ENCODE peak calls at places on chromosomes 13 and 19, in five cellular contexts. A is aorta, F is IMR-90, U is cardiac fibroblast, O is non-pigmented ciliary epithelial cell. Z is an unnamed sample.

GRCh38 chr19:676343-677105 is at the start of gene FSTL3:
- DNase-seq in A (peak), F (no peak), U (peak), O (no peak), Z (peak)

GRCh38 chr19:44207126-44207803 is 5.1 kb upstream of the ZNF227 start:
- DNase-seq in A (peak), F (peak), U (peak), O (peak), Z (peak)

GRCh38 chr19:49894879-49895565 is 1.7 kb downstream of the IL4I1 start:
- DNase-seq in A (no peak), F (no peak), U (no peak), O (no peak), Z (no peak)

GRCh38 chr19:3117746-3118145 is 18.1 kb upstream of the GNA15 start:
- DNase-seq in A (no peak), F (no peak), U (no peak), O (no peak), Z (no peak)

GRCh38 chr13:34044041-34044440 is 226.1 kb downstream of the RFC3 start:
- DNase-seq in A (no peak), F (no peak), U (peak), O (no peak), Z (no peak)

GRCh38 chr13:26220575-26220974 is 1.5 kb downstream of the RNF6 start:
- DNase-seq in A (no peak), F (peak), U (peak), O (peak), Z (no peak)

GRCh38 chr19:50723735-50724521 is 764 bp downstream of the CLEC11A start:
- DNase-seq in A (no peak), F (no peak), U (no peak), O (no peak), Z (peak)

GRCh38 chr19:12779162-12779993 is 4.0 kb upstream of the HOOK2 start:
- DNase-seq in A (peak), F (peak), U (peak), O (no peak), Z (peak)

GRCh38 chr19:53621885-53622710 is 9.7 kb upstream of the DPRX start:
- DNase-seq in A (no peak), F (no peak), U (no peak), O (no peak), Z (no peak)

GRCh38 chr13:40023608-40024577 is 368.4 kb downstream of the COG6 start:
- DNase-seq in A (no peak), F (no peak), U (peak), O (no peak), Z (no peak)

GRCh38 chr13:38348890-38349289 is 761 bp upstream of the UFM1 start:
- DNase-seq in A (no peak), F (peak), U (peak), O (no peak), Z (no peak)

GRCh38 chr19:8194528-8195275 is 14.5 kb upstream of the CERS4 start:
- DNase-seq in A (no peak), F (no peak), U (no peak), O (no peak), Z (no peak)

GRCh38 chr13:43804461-43805070 is 17.8 kb upstream of the ENOX1 start:
- DNase-seq in A (no peak), F (peak), U (peak), O (no peak), Z (no peak)

GRCh38 chr13:83229574-83230300 is 652.5 kb downstream of the SLITRK1 start:
- DNase-seq in A (no peak), F (peak), U (peak), O (no peak), Z (no peak)

GRCh38 chr19:3382460-3383100 is 16.2 kb downstream of the NFIC start:
- DNase-seq in A (no peak), F (no peak), U (no peak), O (no peak), Z (no peak)

GRCh38 chr19:14147797-14148605 is 11.6 kb upstream of the ASF1B start:
- DNase-seq in A (peak), F (peak), U (peak), O (no peak), Z (no peak)

GRCh38 chr13:106274551-106275208 is 260.8 kb downstream of the EFNB2 start:
- DNase-seq in A (no peak), F (no peak), U (peak), O (no peak), Z (no peak)

GRCh38 chr19:53659292-53659691 is 27.5 kb downstream of the DPRX start:
- DNase-seq in A (no peak), F (no peak), U (peak), O (peak), Z (no peak)

GRCh38 chr19:50793558-50794065 is 3.4 kb downstream of the ACP4 start:
- DNase-seq in A (no peak), F (no peak), U (no peak), O (no peak), Z (no peak)

GRCh38 chr19:32558607-32559228 is 22.3 kb upstream of the PDCD5 start:
- DNase-seq in A (peak), F (no peak), U (no peak), O (no peak), Z (no peak)

GRCh38 chr19:4338441-4339350 is at the start of gene STAP2:
- DNase-seq in A (no peak), F (no peak), U (no peak), O (no peak), Z (no peak)

GRCh38 chr13:21541980-21542379 is 62.0 kb downstream of the MICU2 start:
- DNase-seq in A (no peak), F (no peak), U (no peak), O (no peak), Z (no peak)

GRCh38 chr19:13788991-13789390 is 6.3 kb upstream of the ZSWIM4 start:
- DNase-seq in A (no peak), F (peak), U (peak), O (no peak), Z (no peak)

Z was measured in suprapubic skin.